ENCODE peak calls at places on chromosomes 6 and 20, in five cellular contexts. One of them, this sample, is unnamed.
A peak's percentile ranks its signal among the peaks of the same experiment; 100 is the strongest.

GRCh38 chr6:65999288-65999791 is 292.3 kb upstream of the EYS start:
- DNase-seq in stimulated activated CD8-positive, alpha-beta memory T cell treated with anti-CD3 and anti-CD28 coated beads, Interleukin-2, amount 100 ng/mL, for 48 hours: no peak
- DNase-seq in DMS153: no peak
- DNase-seq in adipocyte: no peak
- DNase-seq in left ventricle myocardium superior: no peak
- DNase-seq in this sample: no peak

GRCh38 chr6:8579372-8579771 is 144.0 kb upstream of the SLC35B3 start:
- DNase-seq in stimulated activated CD8-positive, alpha-beta memory T cell treated with anti-CD3 and anti-CD28 coated beads, Interleukin-2, amount 100 ng/mL, for 48 hours: no peak
- DNase-seq in DMS153: no peak
- DNase-seq in adipocyte: peak; percentile 11
- DNase-seq in left ventricle myocardium superior: no peak
- DNase-seq in this sample: peak; percentile 0

GRCh38 chr6:24228681-24229255 is 102.8 kb downstream of the NRSN1 start:
- DNase-seq in stimulated activated CD8-positive, alpha-beta memory T cell treated with anti-CD3 and anti-CD28 coated beads, Interleukin-2, amount 100 ng/mL, for 48 hours: no peak
- DNase-seq in DMS153: no peak
- DNase-seq in adipocyte: peak; percentile 34
- DNase-seq in left ventricle myocardium superior: no peak
- DNase-seq in this sample: peak; percentile 6

GRCh38 chr20:4534315-4534714 is 187.4 kb upstream of the PRND start:
- DNase-seq in stimulated activated CD8-positive, alpha-beta memory T cell treated with anti-CD3 and anti-CD28 coated beads, Interleukin-2, amount 100 ng/mL, for 48 hours: no peak
- DNase-seq in DMS153: no peak
- DNase-seq in adipocyte: no peak
- DNase-seq in left ventricle myocardium superior: no peak
- DNase-seq in this sample: no peak

GRCh38 chr6:121522265-121522664 is 86.8 kb downstream of the GJA1 start:
- DNase-seq in stimulated activated CD8-positive, alpha-beta memory T cell treated with anti-CD3 and anti-CD28 coated beads, Interleukin-2, amount 100 ng/mL, for 48 hours: no peak
- DNase-seq in DMS153: no peak
- DNase-seq in adipocyte: peak; percentile 89
- DNase-seq in left ventricle myocardium superior: no peak
- DNase-seq in this sample: peak; percentile 96

GRCh38 chr6:161882196-161882595 is 608.3 kb upstream of the AGPAT4 start:
- DNase-seq in stimulated activated CD8-positive, alpha-beta memory T cell treated with anti-CD3 and anti-CD28 coated beads, Interleukin-2, amount 100 ng/mL, for 48 hours: no peak
- DNase-seq in DMS153: peak; percentile 45
- DNase-seq in adipocyte: no peak
- DNase-seq in left ventricle myocardium superior: no peak
- DNase-seq in this sample: no peak

GRCh38 chr6:298233-299049 is 6.2 kb downstream of the DUSP22 start:
- DNase-seq in stimulated activated CD8-positive, alpha-beta memory T cell treated with anti-CD3 and anti-CD28 coated beads, Interleukin-2, amount 100 ng/mL, for 48 hours: no peak
- DNase-seq in DMS153: no peak
- DNase-seq in adipocyte: no peak
- DNase-seq in left ventricle myocardium superior: no peak
- DNase-seq in this sample: no peak

GRCh38 chr6:141610741-141611140 is 522.0 kb upstream of the GJE1 start:
- DNase-seq in stimulated activated CD8-positive, alpha-beta memory T cell treated with anti-CD3 and anti-CD28 coated beads, Interleukin-2, amount 100 ng/mL, for 48 hours: no peak
- DNase-seq in DMS153: no peak
- DNase-seq in adipocyte: no peak
- DNase-seq in left ventricle myocardium superior: no peak
- DNase-seq in this sample: peak; percentile 46

GRCh38 chr6:142014515-142014914 is 118.2 kb upstream of the GJE1 start:
- DNase-seq in stimulated activated CD8-positive, alpha-beta memory T cell treated with anti-CD3 and anti-CD28 coated beads, Interleukin-2, amount 100 ng/mL, for 48 hours: no peak
- DNase-seq in DMS153: no peak
- DNase-seq in adipocyte: peak; percentile 76
- DNase-seq in left ventricle myocardium superior: no peak
- DNase-seq in this sample: peak; percentile 98

GRCh38 chr6:35895560-35895959 is 25.3 kb downstream of the SRPK1 start:
- DNase-seq in stimulated activated CD8-positive, alpha-beta memory T cell treated with anti-CD3 and anti-CD28 coated beads, Interleukin-2, amount 100 ng/mL, for 48 hours: no peak
- DNase-seq in DMS153: no peak
- DNase-seq in adipocyte: no peak
- DNase-seq in left ventricle myocardium superior: no peak
- DNase-seq in this sample: no peak

GRCh38 chr6:4513561-4513960 is 262.6 kb upstream of the CDYL start:
- DNase-seq in stimulated activated CD8-positive, alpha-beta memory T cell treated with anti-CD3 and anti-CD28 coated beads, Interleukin-2, amount 100 ng/mL, for 48 hours: no peak
- DNase-seq in DMS153: no peak
- DNase-seq in adipocyte: no peak
- DNase-seq in left ventricle myocardium superior: no peak
- DNase-seq in this sample: no peak

GRCh38 chr6:123803862-123804681 is at the start of gene NKAIN2:
- DNase-seq in stimulated activated CD8-positive, alpha-beta memory T cell treated with anti-CD3 and anti-CD28 coated beads, Interleukin-2, amount 100 ng/mL, for 48 hours: no peak
- DNase-seq in DMS153: peak; percentile 66
- DNase-seq in adipocyte: peak; percentile 18
- DNase-seq in left ventricle myocardium superior: peak; percentile 42
- DNase-seq in this sample: no peak

GRCh38 chr6:116100419-116101297 is at the start of gene NT5DC1:
- DNase-seq in stimulated activated CD8-positive, alpha-beta memory T cell treated with anti-CD3 and anti-CD28 coated beads, Interleukin-2, amount 100 ng/mL, for 48 hours: peak; percentile 81
- DNase-seq in DMS153: peak; percentile 78
- DNase-seq in adipocyte: peak; percentile 91
- DNase-seq in left ventricle myocardium superior: peak; percentile 93
- DNase-seq in this sample: peak; percentile 77

GRCh38 chr20:14134004-14134403 is 138.7 kb downstream of the MACROD2 start:
- DNase-seq in stimulated activated CD8-positive, alpha-beta memory T cell treated with anti-CD3 and anti-CD28 coated beads, Interleukin-2, amount 100 ng/mL, for 48 hours: no peak
- DNase-seq in DMS153: no peak
- DNase-seq in adipocyte: no peak
- DNase-seq in left ventricle myocardium superior: no peak
- DNase-seq in this sample: no peak

GRCh38 chr6:42961020-42961470 is 491 bp downstream of the GNMT start:
- DNase-seq in stimulated activated CD8-positive, alpha-beta memory T cell treated with anti-CD3 and anti-CD28 coated beads, Interleukin-2, amount 100 ng/mL, for 48 hours: no peak
- DNase-seq in DMS153: no peak
- DNase-seq in adipocyte: no peak
- DNase-seq in left ventricle myocardium superior: no peak
- DNase-seq in this sample: no peak

GRCh38 chr6:3205913-3206312 is 21.5 kb downstream of the TUBB2B start:
- DNase-seq in stimulated activated CD8-positive, alpha-beta memory T cell treated with anti-CD3 and anti-CD28 coated beads, Interleukin-2, amount 100 ng/mL, for 48 hours: no peak
- DNase-seq in DMS153: no peak
- DNase-seq in adipocyte: peak; percentile 93
- DNase-seq in left ventricle myocardium superior: no peak
- DNase-seq in this sample: peak; percentile 98

GRCh38 chr20:54476336-54476928 is 1.0 kb downstream of the DOK5 start:
- DNase-seq in stimulated activated CD8-positive, alpha-beta memory T cell treated with anti-CD3 and anti-CD28 coated beads, Interleukin-2, amount 100 ng/mL, for 48 hours: no peak
- DNase-seq in DMS153: no peak
- DNase-seq in adipocyte: peak; percentile 44
- DNase-seq in left ventricle myocardium superior: no peak
- DNase-seq in this sample: no peak

GRCh38 chr20:19947611-19948264 is 69.4 kb upstream of the NAA20 start:
- DNase-seq in stimulated activated CD8-positive, alpha-beta memory T cell treated with anti-CD3 and anti-CD28 coated beads, Interleukin-2, amount 100 ng/mL, for 48 hours: no peak
- DNase-seq in DMS153: no peak
- DNase-seq in adipocyte: no peak
- DNase-seq in left ventricle myocardium superior: no peak
- DNase-seq in this sample: peak; percentile 43

GRCh38 chr6:149686230-149686629 is 31.7 kb downstream of the LATS1 start:
- DNase-seq in stimulated activated CD8-positive, alpha-beta memory T cell treated with anti-CD3 and anti-CD28 coated beads, Interleukin-2, amount 100 ng/mL, for 48 hours: no peak
- DNase-seq in DMS153: no peak
- DNase-seq in adipocyte: no peak
- DNase-seq in left ventricle myocardium superior: no peak
- DNase-seq in this sample: no peak

GRCh38 chr6:157632821-157633220 is 190.2 kb upstream of the SNX9 start:
- DNase-seq in stimulated activated CD8-positive, alpha-beta memory T cell treated with anti-CD3 and anti-CD28 coated beads, Interleukin-2, amount 100 ng/mL, for 48 hours: no peak
- DNase-seq in DMS153: no peak
- DNase-seq in adipocyte: peak; percentile 74
- DNase-seq in left ventricle myocardium superior: no peak
- DNase-seq in this sample: peak; percentile 70

GRCh38 chr6:130600880-130601341 is 226.3 kb upstream of the SMLR1 start:
- DNase-seq in stimulated activated CD8-positive, alpha-beta memory T cell treated with anti-CD3 and anti-CD28 coated beads, Interleukin-2, amount 100 ng/mL, for 48 hours: no peak
- DNase-seq in DMS153: no peak
- DNase-seq in adipocyte: peak; percentile 44
- DNase-seq in left ventricle myocardium superior: no peak
- DNase-seq in this sample: peak; percentile 98

GRCh38 chr6:156017838-156018237 is 562.2 kb upstream of the NOX3 start:
- DNase-seq in stimulated activated CD8-positive, alpha-beta memory T cell treated with anti-CD3 and anti-CD28 coated beads, Interleukin-2, amount 100 ng/mL, for 48 hours: no peak
- DNase-seq in DMS153: no peak
- DNase-seq in adipocyte: no peak
- DNase-seq in left ventricle myocardium superior: no peak
- DNase-seq in this sample: peak; percentile 88

GRCh38 chr20:30811896-30812671 is 445.4 kb upstream of the DEFB115 start:
- DNase-seq in stimulated activated CD8-positive, alpha-beta memory T cell treated with anti-CD3 and anti-CD28 coated beads, Interleukin-2, amount 100 ng/mL, for 48 hours: no peak
- DNase-seq in DMS153: no peak
- DNase-seq in adipocyte: peak; percentile 35
- DNase-seq in left ventricle myocardium superior: peak; percentile 45
- DNase-seq in this sample: peak; percentile 61

GRCh38 chr20:5056801-5057599 is 55.7 kb upstream of the SLC23A2 start:
- DNase-seq in stimulated activated CD8-positive, alpha-beta memory T cell treated with anti-CD3 and anti-CD28 coated beads, Interleukin-2, amount 100 ng/mL, for 48 hours: peak; percentile 36
- DNase-seq in DMS153: no peak
- DNase-seq in adipocyte: peak; percentile 27
- DNase-seq in left ventricle myocardium superior: peak; percentile 41
- DNase-seq in this sample: peak; percentile 67

GRCh38 chr20:43037605-43038309 is 151.9 kb downstream of the PTPRT start:
- DNase-seq in stimulated activated CD8-positive, alpha-beta memory T cell treated with anti-CD3 and anti-CD28 coated beads, Interleukin-2, amount 100 ng/mL, for 48 hours: no peak
- DNase-seq in DMS153: no peak
- DNase-seq in adipocyte: no peak
- DNase-seq in left ventricle myocardium superior: no peak
- DNase-seq in this sample: no peak

GRCh38 chr6:137224890-137225198 is 5.7 kb upstream of the IFNGR1 start:
- DNase-seq in stimulated activated CD8-positive, alpha-beta memory T cell treated with anti-CD3 and anti-CD28 coated beads, Interleukin-2, amount 100 ng/mL, for 48 hours: no peak
- DNase-seq in DMS153: no peak
- DNase-seq in adipocyte: no peak
- DNase-seq in left ventricle myocardium superior: no peak
- DNase-seq in this sample: no peak

GRCh38 chr20:4297141-4297826 is 281.9 kb upstream of the RNF24 start:
- DNase-seq in stimulated activated CD8-positive, alpha-beta memory T cell treated with anti-CD3 and anti-CD28 coated beads, Interleukin-2, amount 100 ng/mL, for 48 hours: no peak
- DNase-seq in DMS153: no peak
- DNase-seq in adipocyte: no peak
- DNase-seq in left ventricle myocardium superior: no peak
- DNase-seq in this sample: peak; percentile 94

GRCh38 chr20:15069355-15069754 is 731.9 kb upstream of the FLRT3 start:
- DNase-seq in stimulated activated CD8-positive, alpha-beta memory T cell treated with anti-CD3 and anti-CD28 coated beads, Interleukin-2, amount 100 ng/mL, for 48 hours: no peak
- DNase-seq in DMS153: no peak
- DNase-seq in adipocyte: no peak
- DNase-seq in left ventricle myocardium superior: no peak
- DNase-seq in this sample: no peak

GRCh38 chr6:1381397-1382330 is 7.7 kb upstream of the FOXF2 start:
- DNase-seq in stimulated activated CD8-positive, alpha-beta memory T cell treated with anti-CD3 and anti-CD28 coated beads, Interleukin-2, amount 100 ng/mL, for 48 hours: peak; percentile 45
- DNase-seq in DMS153: no peak
- DNase-seq in adipocyte: peak; percentile 78
- DNase-seq in left ventricle myocardium superior: peak; percentile 74
- DNase-seq in this sample: peak; percentile 48